ENCODE peak calls at places on chromosomes 7 and 10, in seven cellular contexts. E is HCT116, G is HepG2, K is SK-N-SH, S is K562, W is H1, O is GM12878. A is an unnamed sample.

GRCh38 chr7:155449008-155449879 is 8.7 kb upstream of the EN2 start:
- DNase-seq in S (no peak), G (no peak), O (no peak), W (peak; percentile 78), K (peak; percentile 47), E (no peak), A (no peak)

GRCh38 chr10:30284860-30285594 is 64.1 kb downstream of the MTPAP start:
- DNase-seq in S (no peak), K (peak; percentile 7), W (no peak), E (no peak), O (peak; percentile 42), G (no peak), A (no peak)

GRCh38 chr7:36313607-36314006 is 76.1 kb upstream of the ANLN start:
- DNase-seq in G (no peak), K (no peak), E (no peak), W (no peak), S (no peak), O (no peak), A (no peak)

GRCh38 chr7:85021090-85021704 is 165.7 kb downstream of the SEMA3D start:
- DNase-seq in G (no peak), K (no peak), S (peak; percentile 12), W (no peak), O (no peak), E (no peak), A (peak; percentile 44)

GRCh38 chr7:112069879-112070321 is 136.3 kb downstream of the DOCK4 start:
- DNase-seq in E (no peak), K (no peak), O (no peak), G (no peak), W (no peak), S (no peak), A (no peak)

GRCh38 chr10:64873088-64873487 is 1351.9 kb downstream of the REEP3 start:
- DNase-seq in K (no peak), S (no peak), E (no peak), W (no peak), G (no peak), O (no peak), A (no peak)

GRCh38 chr7:260441-261281 is 29.3 kb upstream of the FOXL3 start:
- DNase-seq in O (no peak), G (no peak), W (no peak), K (no peak), E (no peak), S (no peak), A (no peak)

GRCh38 chr7:73352784-73353183 is 24.8 kb downstream of the FKBP6 start:
- DNase-seq in O (no peak), S (no peak), K (no peak), E (no peak), W (no peak), G (no peak), A (no peak)

GRCh38 chr7:26083113-26083512 is 68.9 kb upstream of the NFE2L3 start:
- DNase-seq in W (no peak), S (no peak), K (no peak), G (no peak), E (no peak), O (no peak), A (peak; percentile 28)

GRCh38 chr10:69652857-69653199 is 22.8 kb downstream of the FAM241B start:
- DNase-seq in O (no peak), G (no peak), K (no peak), E (no peak), W (no peak), S (no peak), A (no peak)

GRCh38 chr10:129741978-129742741 is 221.9 kb downstream of the EBF3 start:
- DNase-seq in O (no peak), W (no peak), K (no peak), G (no peak), S (no peak), E (no peak), A (no peak)

GRCh38 chr10:11024596-11024995 is 6.9 kb downstream of the CELF2 start:
- DNase-seq in W (no peak), K (no peak), O (no peak), G (no peak), E (no peak), S (no peak), A (no peak)

GRCh38 chr10:72337039-72337629 is 17.6 kb downstream of the DNAJB12 start:
- DNase-seq in K (peak; percentile 84), W (peak; percentile 91), E (no peak), G (peak; percentile 63), O (no peak), S (peak; percentile 83), A (no peak)

GRCh38 chr7:151013728-151014497 is 10.4 kb downstream of the ATG9B start:
- DNase-seq in O (peak; percentile 17), S (peak; percentile 39), W (peak; percentile 90), E (no peak), K (peak; percentile 98), G (no peak), A (no peak)

GRCh38 chr10:986137-986825 is 2.0 kb upstream of the GTPBP4 start:
- DNase-seq in O (no peak), E (no peak), K (no peak), G (no peak), W (no peak), S (no peak), A (no peak)

GRCh38 chr7:26090927-26091519 is 61.0 kb upstream of the NFE2L3 start:
- DNase-seq in E (peak; percentile 59), O (peak; percentile 30), G (peak; percentile 54), K (peak; percentile 80), W (no peak), S (peak; percentile 28), A (peak; percentile 78)

GRCh38 chr10:76408646-76409045 is 977.2 kb downstream of the LRMDA start:
- DNase-seq in G (no peak), S (no peak), K (no peak), E (no peak), O (no peak), W (no peak), A (no peak)

GRCh38 chr10:71623098-71623985 is 96.2 kb downstream of the C10orf105 start:
- DNase-seq in O (no peak), W (no peak), K (no peak), E (no peak), G (no peak), S (peak; percentile 81), A (peak; percentile 40)

GRCh38 chr7:37942934-37943610 is 22.6 kb downstream of the EPDR1 start:
- DNase-seq in E (no peak), W (peak; percentile 53), O (peak; percentile 33), K (peak; percentile 12), G (peak; percentile 100), S (no peak), A (peak; percentile 35)
- TF ChIP-seq JUND in E (no peak), W (no peak), O (no peak), K (no peak), G (peak; percentile 66), S (no peak), A (no peak)

GRCh38 chr7:108452707-108453106 is 3.5 kb downstream of the NRCAM start:
- DNase-seq in K (peak; percentile 61), S (peak; percentile 52), G (peak; percentile 13), O (no peak), E (peak; percentile 21), W (no peak), A (peak; percentile 56)
- TF ChIP-seq JUND in K (no peak), S (no peak), G (no peak), O (no peak), E (no peak), W (no peak), A (no peak)

GRCh38 chr7:149855368-149856305 is 17.5 kb downstream of the ZNF862 start:
- DNase-seq in S (peak; percentile 68), W (no peak), K (no peak), G (peak; percentile 30), E (peak; percentile 78), O (no peak), A (no peak)
- TF ChIP-seq JUND in S (peak; percentile 86), W (peak; percentile 89), K (peak; percentile 53), G (no peak), E (peak; percentile 84), O (no peak), A (no peak)

GRCh38 chr10:80164596-80164995 is 32.1 kb downstream of the PLAC9 start:
- DNase-seq in W (no peak), K (no peak), E (no peak), G (no peak), S (no peak), O (no peak), A (no peak)

GRCh38 chr10:80161321-80162084 is 29.0 kb downstream of the PLAC9 start:
- DNase-seq in K (peak; percentile 50), O (no peak), E (no peak), S (no peak), G (peak; percentile 55), W (peak; percentile 59), A (no peak)

GRCh38 chr10:80166581-80167470 is 34.3 kb downstream of the PLAC9 start:
- DNase-seq in O (no peak), K (no peak), W (no peak), S (no peak), E (no peak), G (no peak), A (no peak)

GRCh38 chr10:80165173-80165572 is 32.6 kb downstream of the PLAC9 start:
- DNase-seq in S (no peak), E (no peak), W (no peak), K (no peak), O (no peak), G (no peak), A (no peak)

DNA sequence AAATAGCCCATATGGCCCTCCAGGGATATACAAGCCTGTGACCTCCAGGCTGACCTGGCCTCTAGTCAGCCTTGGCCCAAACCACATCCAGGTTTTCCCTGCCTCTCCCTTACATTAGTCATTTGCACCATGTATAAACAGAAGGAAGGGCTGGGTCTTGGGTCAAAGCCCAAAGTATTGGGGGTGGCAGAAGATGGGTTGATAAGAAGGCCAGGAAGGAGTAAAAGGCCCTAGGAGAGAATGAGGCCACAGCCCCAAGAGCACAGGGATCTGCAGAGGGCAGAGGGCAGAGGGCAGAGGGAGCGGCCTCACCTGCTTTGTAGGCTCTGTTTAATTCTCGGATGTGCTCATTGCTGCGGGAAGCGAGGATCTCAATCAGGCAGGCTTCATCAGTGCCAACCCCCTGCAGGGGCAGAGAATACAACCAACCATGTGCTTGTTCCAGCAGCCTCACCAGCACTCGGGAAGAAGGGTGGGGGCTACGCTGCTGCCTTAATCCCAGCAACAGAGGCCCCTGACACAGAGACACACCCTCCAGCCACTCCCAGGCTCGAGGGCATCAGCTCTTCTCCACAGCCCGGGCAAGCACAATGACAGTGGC is 31.3 kb downstream of the PLAC9 start:
- DNase-seq in W (no peak), E (no peak), G (no peak), O (no peak), K (no peak), S (no peak), A (no peak)
- TF ChIP-seq JUND in W (no peak), E (no peak), G (no peak), O (no peak), K (no peak), S (no peak), A (no peak)

GRCh38 chr7:132562690-132563089 is 13.6 kb downstream of the PLXNA4 start:
- DNase-seq in O (no peak), E (no peak), W (no peak), G (no peak), K (no peak), S (no peak), A (no peak)
- TF ChIP-seq JUND in O (no peak), E (no peak), W (no peak), G (no peak), K (no peak), S (no peak), A (no peak)

GRCh38 chr10:6473430-6473829 is 106.6 kb downstream of the PRKCQ start:
- DNase-seq in W (no peak), S (peak; percentile 61), K (no peak), E (no peak), G (no peak), O (no peak), A (no peak)
- TF ChIP-seq JUND in W (no peak), S (peak; percentile 8), K (no peak), E (no peak), G (no peak), O (no peak), A (no peak)